ENCODE peak calls at places on chromosomes 3 and 15, in five cellular contexts. Y, S, I, B and D are unnamed samples.
A peak's percentile ranks its signal among the peaks of the same experiment; 100 is the strongest.

GRCh38 chr3:123155471-123156011 is 46.2 kb upstream of the SEC22A start:
- DNase-seq in I (no peak), S (peak; percentile 14), B (no peak), Y (no peak), D (no peak)

GRCh38 chr3:190360228-190360627 is 27.7 kb upstream of the CLDN16 start:
- DNase-seq in B (no peak), S (no peak), Y (no peak), I (no peak), D (no peak)

GRCh38 chr3:30518201-30518864 is 88.1 kb upstream of the TGFBR2 start:
- DNase-seq in S (no peak), I (no peak), Y (no peak), B (no peak), D (peak; percentile 39)

GRCh38 chr3:87979527-87979926 is 79.3 kb downstream of the CGGBP1 start:
- DNase-seq in I (no peak), S (no peak), B (no peak), Y (no peak), D (no peak)

GRCh38 chr3:292038-292437 is 95.5 kb downstream of the CHL1 start:
- DNase-seq in S (no peak), B (no peak), Y (no peak), I (no peak), D (no peak)

GRCh38 chr3:62007036-62007435 is 366.3 kb downstream of the FEZF2 start:
- DNase-seq in B (no peak), I (no peak), S (no peak), Y (no peak), D (peak; percentile 5)

GRCh38 chr3:49906004-49906860 is 2.6 kb upstream of the MST1R start:
- DNase-seq in Y (no peak), B (peak; percentile 77), I (peak; percentile 61), S (peak; percentile 69), D (peak; percentile 46)

GRCh38 chr3:139260041-139260486 is 83.8 kb upstream of the MRPS22 start:
- DNase-seq in Y (no peak), B (peak; percentile 39), I (no peak), S (no peak), D (no peak)

GRCh38 chr3:23949784-23950183 is 4.7 kb downstream of the NR1D2 start:
- DNase-seq in B (no peak), S (no peak), Y (no peak), I (peak; percentile 49), D (no peak)

GRCh38 chr15:51144021-51144532 is 49.4 kb upstream of the TNFAIP8L3 start:
- DNase-seq in S (no peak), Y (no peak), B (no peak), I (peak; percentile 28), D (peak; percentile 76)

GRCh38 chr3:81816473-81817260 is 55.2 kb upstream of the GBE1 start:
- DNase-seq in B (no peak), S (no peak), Y (peak; percentile 76), I (peak; percentile 26), D (peak; percentile 0)

GRCh38 chr15:94375997-94376396 is 144.6 kb downstream of the MCTP2 start:
- DNase-seq in S (no peak), Y (no peak), B (no peak), I (no peak), D (no peak)

GRCh38 chr3:14444380-14444779 is 42.0 kb downstream of the SLC6A6 start:
- DNase-seq in S (no peak), I (no peak), Y (no peak), B (no peak), D (no peak)

GRCh38 chr15:38538328-38539007 is 26.1 kb downstream of the RASGRP1 start:
- DNase-seq in B (no peak), Y (no peak), I (no peak), S (no peak), D (no peak)

GRCh38 chr15:96020133-96020532 is 310.4 kb upstream of the NR2F2 start:
- DNase-seq in I (no peak), Y (no peak), B (no peak), S (no peak), D (no peak)

GRCh38 chr3:127634653-127635052 is 5.7 kb downstream of the PODXL2 start:
- DNase-seq in I (no peak), Y (no peak), S (no peak), B (no peak), D (no peak)

GRCh38 chr3:4899654-4900236 is 79.5 kb upstream of the BHLHE40 start:
- DNase-seq in B (no peak), I (no peak), Y (no peak), S (no peak), D (no peak)

GRCh38 chr3:106839576-106840280 is 537.5 kb upstream of the CCDC54 start:
- DNase-seq in B (no peak), S (no peak), I (no peak), Y (no peak), D (peak; percentile 42)
- H2AFZ ChIP-seq in B (no peak overlapping the region), S (no peak overlapping the region), I (no peak overlapping the region), Y (peak overlapping the region; percentile 29), D (no peak overlapping the region)

DNA sequence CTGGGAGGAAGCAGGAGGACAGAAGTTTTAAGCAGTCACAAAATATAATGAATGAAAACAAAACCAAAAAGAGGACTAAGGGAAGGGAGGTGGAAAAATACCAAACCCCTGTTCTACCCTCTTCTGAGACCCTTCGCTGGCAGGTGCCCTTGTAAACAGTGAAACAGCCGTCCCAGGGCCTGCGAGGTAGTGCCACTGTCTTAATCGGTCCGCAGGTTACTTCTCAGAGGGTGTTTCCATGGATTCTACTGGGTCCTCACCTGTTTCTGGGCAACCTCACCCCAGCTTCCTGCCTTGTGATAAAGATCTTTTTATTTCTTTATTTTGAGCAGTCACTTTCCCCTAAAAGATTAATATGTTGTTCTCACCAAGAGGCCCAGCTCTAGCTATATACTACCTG is 65.3 kb downstream of the SLC30A4 start:
- DNase-seq in B (no peak), S (no peak), Y (no peak), I (no peak), D (no peak)
- H4K8ac ChIP-seq in B (no peak overlapping the region), S (no peak overlapping the region), Y (no peak overlapping the region), I (no peak overlapping the region), D (peak overlapping the region; percentile 26)

GRCh38 chr15:87207945-87208580 is 1048.5 kb downstream of the NTRK3 start:
- DNase-seq in S (no peak), Y (no peak), B (no peak), I (peak; percentile 71), D (peak; percentile 25)
- H3K27ac ChIP-seq in S (no peak overlapping the region), Y (no peak overlapping the region), B (no peak overlapping the region), I (no peak overlapping the region), D (no peak overlapping the region)

GRCh38 chr3:193974591-193974990 is 161.4 kb upstream of the HES1 start:
- DNase-seq in Y (peak; percentile 12), I (peak; percentile 41), S (no peak), B (no peak), D (peak; percentile 40)
- H2AFZ ChIP-seq in Y (peak overlapping the region; percentile 82), I (no peak overlapping the region), S (no peak overlapping the region), B (peak overlapping the region; percentile 15), D (peak overlapping the region; percentile 48)

GRCh38 chr15:70293138-70293537 is 195.4 kb upstream of the TLE3 start:
- DNase-seq in B (no peak), I (no peak), Y (no peak), S (no peak), D (no peak)

GRCh38 chr15:70291295-70291694 is 193.6 kb upstream of the TLE3 start:
- DNase-seq in I (no peak), Y (no peak), B (no peak), S (no peak), D (no peak)

GRCh38 chr15:70292511-70292760 is 194.7 kb upstream of the TLE3 start:
- DNase-seq in S (no peak), Y (no peak), B (no peak), I (no peak), D (no peak)

GRCh38 chr15:70290708-70291107 is 193.0 kb upstream of the TLE3 start:
- DNase-seq in Y (no peak), B (no peak), I (no peak), S (no peak), D (no peak)

GRCh38 chr15:70291696-70292510 is 194.2 kb upstream of the TLE3 start:
- DNase-seq in Y (no peak), B (no peak), I (no peak), S (no peak), D (no peak)
- H4K8ac ChIP-seq in Y (no peak overlapping the region), B (peak overlapping the region; percentile 36), I (no peak overlapping the region), S (no peak overlapping the region), D (no peak overlapping the region)

GRCh38 chr3:55090310-55090709 is 162.5 kb upstream of the LRTM1 start:
- DNase-seq in I (no peak), B (no peak), Y (no peak), S (no peak), D (no peak)

GRCh38 chr3:55097441-55097840 is 169.6 kb upstream of the LRTM1 start:
- DNase-seq in S (no peak), I (no peak), B (no peak), Y (no peak), D (no peak)

GRCh38 chr3:55090746-55091145 is 162.9 kb upstream of the LRTM1 start:
- DNase-seq in B (no peak), S (no peak), I (no peak), Y (no peak), D (no peak)

GRCh38 chr3:55091381-55092225 is 163.7 kb upstream of the LRTM1 start:
- DNase-seq in Y (no peak), S (no peak), I (peak; percentile 55), B (no peak), D (peak; percentile 72)

GRCh38 chr3:55094691-55095090 is 166.8 kb upstream of the LRTM1 start:
- DNase-seq in B (no peak), S (no peak), I (peak; percentile 19), Y (no peak), D (peak; percentile 32)
- H3K27ac ChIP-seq in B (no peak overlapping the region), S (no peak overlapping the region), I (no peak overlapping the region), Y (no peak overlapping the region), D (no peak overlapping the region)

GRCh38 chr3:58962040-58962651 is 87.7 kb downstream of the CFAP20DC start:
- DNase-seq in S (no peak), I (no peak), B (no peak), Y (no peak), D (peak; percentile 59)

GRCh38 chr3:58963928-58964497 is 85.8 kb downstream of the CFAP20DC start:
- DNase-seq in Y (no peak), I (no peak), B (no peak), S (no peak), D (peak; percentile 20)

GRCh38 chr3:58962816-58963215 is 87.0 kb downstream of the CFAP20DC start:
- DNase-seq in I (no peak), B (no peak), Y (no peak), S (no peak), D (peak; percentile 64)

DNA sequence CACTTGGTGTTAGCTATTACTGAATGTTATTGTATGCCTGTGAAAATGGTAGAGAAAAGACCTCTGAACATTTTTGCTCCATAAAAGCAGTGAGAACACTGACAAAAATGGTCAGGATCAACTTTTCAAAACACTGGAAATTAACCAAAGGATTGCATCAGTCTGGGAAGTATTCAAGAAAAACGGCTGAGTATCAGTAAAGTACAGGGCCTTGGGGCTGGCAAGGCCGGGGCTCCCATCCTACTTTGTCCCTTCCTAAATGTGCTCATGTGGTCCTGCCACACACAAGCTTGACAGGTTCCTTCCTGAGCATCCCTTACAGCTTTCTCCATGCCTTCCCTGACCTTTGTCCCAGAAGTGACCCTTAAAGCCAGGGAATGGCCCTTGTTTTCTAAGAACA is 84.0 kb downstream of the CFAP20DC start:
- DNase-seq in I (no peak), S (no peak), Y (no peak), B (no peak), D (peak; percentile 71)
- H2AFZ ChIP-seq in I (no peak overlapping the region), S (no peak overlapping the region), Y (no peak overlapping the region), B (no peak overlapping the region), D (peak overlapping the region; percentile 87)

GRCh38 chr15:55799287-55800212 is 56.6 kb upstream of the PRTG start:
- DNase-seq in S (peak; percentile 75), Y (peak; percentile 69), B (peak; percentile 84), I (peak; percentile 68), D (peak; percentile 52)
- H4K8ac ChIP-seq in S (peak overlapping the region; percentile 79), Y (no peak overlapping the region), B (no peak overlapping the region), I (no peak overlapping the region), D (peak overlapping the region; percentile 92)